ENCODE peak calls at places on chromosome 17, in six cellular contexts. X, S, T, U, Q and H are unnamed samples.

GRCh38 chr17:50164697-50164988 is 1.2 kb upstream of the SGCA start:
- DNase-seq in U (no peak), T (no peak), S (no peak), X (no peak), Q (no peak), H (no peak)

GRCh38 chr17:76121932-76122383 is 18.4 kb upstream of the EXOC7 start:
- DNase-seq in S (no peak), U (no peak), X (no peak), T (no peak), Q (no peak), H (no peak)

GRCh38 chr17:28057731-28058246 is 15.3 kb downstream of the NLK start:
- DNase-seq in X (peak), T (peak), S (no peak), Q (peak), U (no peak), H (peak)

GRCh38 chr17:22286337-22287041 is 594.2 kb downstream of the KCNJ18 start:
- DNase-seq in S (no peak), U (no peak), T (no peak), X (no peak), Q (no peak), H (no peak)

GRCh38 chr17:55478971-55479370 is 32.3 kb downstream of the SMIM36 start:
- DNase-seq in X (peak), S (no peak), U (no peak), T (no peak), Q (no peak), H (no peak)

GRCh38 chr17:40313660-40314556 is 4.9 kb downstream of the RARA start:
- DNase-seq in T (no peak), Q (no peak), S (no peak), U (no peak), X (no peak), H (peak)

GRCh38 chr17:61534414-61534813 is 56.6 kb downstream of the NACA2 start:
- DNase-seq in T (no peak), S (no peak), Q (no peak), U (no peak), X (no peak), H (no peak)

GRCh38 chr17:57747221-57748017 is 2.3 kb upstream of the CCDC182 start:
- DNase-seq in X (peak), U (peak), T (peak), Q (no peak), S (peak), H (peak)

GRCh38 chr17:61361084-61361483 is 38.6 kb upstream of the TBX2 start:
- DNase-seq in U (no peak), T (peak), S (no peak), X (peak), Q (no peak), H (no peak)

GRCh38 chr17:18974407-18975149 is 22.6 kb downstream of the SLC5A10 start:
- DNase-seq in S (no peak), U (no peak), Q (no peak), T (peak), X (no peak), H (no peak)

GRCh38 chr17:77322534-77323412 is 182.0 kb downstream of the SEC14L1 start:
- DNase-seq in Q (no peak), U (peak), T (peak), S (peak), X (peak), H (peak)

GRCh38 chr17:60091109-60091508 is 12.4 kb upstream of the HEATR6 start:
- DNase-seq in S (no peak), X (no peak), T (no peak), U (no peak), Q (no peak), H (no peak)

GRCh38 chr17:77373298-77374169 is 232.8 kb downstream of the SEC14L1 start:
- DNase-seq in S (peak), U (no peak), T (no peak), Q (no peak), X (no peak), H (no peak)

GRCh38 chr17:44466339-44466738 is 36.9 kb downstream of the GPATCH8 start:
- DNase-seq in T (no peak), U (no peak), X (no peak), Q (no peak), S (no peak), H (no peak)

GRCh38 chr17:57323391-57323790 is 67.1 kb downstream of the MSI2 start:
- DNase-seq in Q (no peak), U (no peak), X (no peak), S (no peak), T (no peak), H (no peak)

GRCh38 chr17:38705803-38706624 is 941 bp downstream of the MLLT6 start:
- DNase-seq in U (peak), Q (no peak), X (peak), S (no peak), T (no peak), H (peak)
- TF ChIP-seq BHLHE40 in U (no peak), Q (peak), X (no peak), S (no peak), T (no peak), H (no peak)

GRCh38 chr17:68909066-68909465 is 46.1 kb downstream of the ABCA8 start:
- DNase-seq in S (no peak), X (peak), Q (peak), U (no peak), T (peak), H (peak)
- TF ChIP-seq BHLHE40 in S (no peak), X (no peak), Q (no peak), U (no peak), T (peak), H (no peak)

GRCh38 chr17:46977348-46977747 is 1.7 kb downstream of the RPRML start:
- DNase-seq in U (peak), X (peak), S (peak), T (peak), Q (no peak), H (peak)

GRCh38 chr17:46978489-46979022 is 497 bp downstream of the RPRML start:
- DNase-seq in S (peak), T (no peak), Q (no peak), U (peak), X (no peak), H (peak)

GRCh38 chr17:46977750-46978488 is 1.1 kb downstream of the RPRML start:
- DNase-seq in Q (no peak), X (no peak), S (no peak), T (no peak), U (no peak), H (no peak)

GRCh38 chr17:46976626-46977270 is 2.3 kb downstream of the RPRML start:
- DNase-seq in S (peak), T (no peak), U (peak), X (no peak), Q (no peak), H (no peak)

DNA sequence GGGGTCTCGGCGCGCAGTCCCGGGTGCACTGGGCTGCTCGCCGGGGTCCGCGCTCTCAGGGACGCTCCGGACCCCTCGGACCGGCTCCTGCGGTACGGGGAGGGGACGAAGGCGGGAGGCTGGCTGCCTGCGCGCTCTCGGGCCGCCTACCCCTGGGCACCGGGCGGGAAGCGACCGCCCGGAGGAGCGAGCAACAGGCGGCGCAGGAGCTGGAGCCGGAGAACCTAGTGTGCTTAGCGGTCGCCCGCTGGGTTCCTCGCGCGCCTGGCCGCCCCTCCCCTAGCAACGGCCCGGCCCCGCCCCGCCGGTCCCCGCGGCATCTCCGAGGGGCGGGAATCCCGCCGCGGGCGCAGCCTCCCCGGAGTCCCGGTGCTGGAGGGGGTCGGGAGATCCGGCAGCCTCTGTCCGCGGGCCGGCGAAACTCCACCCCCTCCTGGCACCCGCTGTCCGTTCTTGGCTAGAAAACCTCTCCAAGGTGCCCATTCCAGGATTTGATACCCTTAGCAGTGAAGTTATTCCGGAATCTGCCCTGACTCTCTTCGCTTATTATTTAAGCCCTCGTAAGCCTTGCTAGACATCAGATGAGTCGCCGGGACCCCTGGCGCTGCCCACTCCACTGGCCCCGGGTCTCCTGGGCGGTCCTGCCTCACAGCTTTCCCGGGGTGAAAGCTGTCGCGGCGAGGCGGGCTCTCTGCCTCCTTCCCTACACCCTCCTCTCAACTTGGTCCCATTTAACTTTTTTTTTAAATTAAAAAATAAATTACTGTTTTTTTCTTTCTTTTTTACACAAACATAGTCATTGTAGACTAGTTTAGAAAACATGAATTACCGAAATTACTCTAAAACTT is at the start of gene RPRML:
- DNase-seq in X (no peak), T (no peak), U (peak), S (peak), Q (no peak), H (peak)
- TF ChIP-seq BHLHE40 in X (no peak), T (no peak), U (no peak), S (no peak), Q (no peak), H (no peak)

GRCh38 chr17:48634446-48635208 is 8.5 kb upstream of the HOXB9 start:
- DNase-seq in U (no peak), Q (no peak), T (no peak), X (no peak), S (no peak), H (no peak)

GRCh38 chr17:48633266-48633816 is 7.2 kb upstream of the HOXB9 start:
- DNase-seq in Q (no peak), T (no peak), S (no peak), X (no peak), U (no peak), H (no peak)

GRCh38 chr17:48637323-48638260 is 11.4 kb upstream of the HOXB9 start:
- DNase-seq in T (peak), Q (no peak), S (no peak), U (no peak), X (no peak), H (peak)

GRCh38 chr17:48639136-48639535 is 13.0 kb upstream of the HOXB9 start:
- DNase-seq in S (no peak), Q (no peak), T (no peak), U (peak), X (no peak), H (peak)

DNA sequence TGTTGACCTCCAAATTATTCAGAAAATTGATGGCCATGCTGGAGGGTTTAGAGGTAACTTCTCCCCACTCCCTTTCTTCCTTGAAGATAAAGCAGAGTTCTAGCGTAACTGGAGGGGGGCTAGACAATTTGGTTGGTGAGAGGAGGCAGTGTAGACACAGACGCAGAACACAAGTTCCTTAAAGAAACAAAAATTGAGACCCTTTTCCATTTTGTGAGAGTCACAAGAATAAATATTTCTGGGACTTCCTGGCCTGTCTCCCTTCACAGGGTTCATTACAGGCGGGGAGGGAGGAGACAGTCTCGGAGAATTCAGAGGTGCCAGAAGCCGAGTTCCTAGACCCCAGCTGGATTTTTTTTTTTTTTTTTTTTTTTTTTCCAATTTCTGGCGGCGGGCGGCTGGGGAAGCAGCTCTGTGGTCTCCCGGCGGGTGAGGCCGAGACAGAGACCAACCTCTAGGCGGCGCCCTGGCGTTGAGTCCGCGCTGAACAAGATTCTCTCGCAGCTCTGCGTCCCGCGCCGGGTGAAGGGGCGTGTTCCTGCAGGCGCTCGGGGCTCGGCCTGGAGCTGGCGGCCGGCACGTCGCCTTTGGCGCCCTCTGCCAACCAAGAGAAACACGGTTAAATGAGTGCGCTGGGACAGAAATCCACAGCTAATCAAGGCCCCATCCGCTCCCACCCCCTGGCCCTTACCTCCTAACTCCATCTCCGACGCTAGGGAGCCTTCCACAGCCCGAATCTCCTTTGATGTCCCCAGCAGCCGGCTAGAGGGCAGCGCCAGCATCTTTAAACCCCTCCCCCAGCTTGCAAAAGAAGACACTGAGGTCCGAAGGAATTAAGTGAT is 10.2 kb upstream of the HOXB9 start:
- DNase-seq in S (peak), Q (no peak), T (peak), X (peak), U (peak), H (peak)
- TF ChIP-seq BHLHE40 in S (no peak), Q (no peak), T (no peak), X (no peak), U (peak), H (no peak)

DNA sequence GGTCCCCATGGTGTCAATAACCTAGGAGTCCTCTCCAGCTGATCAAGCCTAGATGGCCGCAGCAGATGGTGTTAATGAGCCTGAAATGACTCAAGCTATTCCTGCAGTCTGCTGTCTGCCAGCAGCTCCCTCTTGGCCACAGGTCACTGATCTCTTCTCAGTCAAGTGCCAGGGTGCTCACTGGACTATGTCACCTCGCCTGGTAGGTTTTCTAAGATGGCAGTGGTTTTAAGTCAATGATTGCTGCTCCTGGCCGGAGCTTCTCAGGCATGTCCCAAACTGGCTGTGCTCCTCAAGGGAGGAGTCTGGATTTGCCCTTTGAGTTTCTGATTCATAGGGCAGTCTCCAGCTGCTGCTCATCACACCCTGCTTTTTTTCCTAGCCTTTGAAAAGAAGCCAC is 58.6 kb upstream of the SHISA6 start:
- DNase-seq in S (no peak), Q (no peak), X (no peak), T (no peak), U (no peak), H (no peak)
- TF ChIP-seq BHLHE40 in S (no peak), Q (no peak), X (no peak), T (no peak), U (no peak), H (no peak)

GRCh38 chr17:48799069-48799710 is 17.8 kb downstream of the TTLL6 start:
- DNase-seq in T (no peak), U (no peak), Q (no peak), S (no peak), X (peak), H (no peak)

GRCh38 chr17:48800626-48801217 is 16.3 kb downstream of the TTLL6 start:
- DNase-seq in S (no peak), X (no peak), T (no peak), U (no peak), Q (no peak), H (no peak)

GRCh38 chr17:48809182-48809581 is 7.8 kb downstream of the TTLL6 start:
- DNase-seq in Q (no peak), S (no peak), T (no peak), U (no peak), X (no peak), H (no peak)

DNA sequence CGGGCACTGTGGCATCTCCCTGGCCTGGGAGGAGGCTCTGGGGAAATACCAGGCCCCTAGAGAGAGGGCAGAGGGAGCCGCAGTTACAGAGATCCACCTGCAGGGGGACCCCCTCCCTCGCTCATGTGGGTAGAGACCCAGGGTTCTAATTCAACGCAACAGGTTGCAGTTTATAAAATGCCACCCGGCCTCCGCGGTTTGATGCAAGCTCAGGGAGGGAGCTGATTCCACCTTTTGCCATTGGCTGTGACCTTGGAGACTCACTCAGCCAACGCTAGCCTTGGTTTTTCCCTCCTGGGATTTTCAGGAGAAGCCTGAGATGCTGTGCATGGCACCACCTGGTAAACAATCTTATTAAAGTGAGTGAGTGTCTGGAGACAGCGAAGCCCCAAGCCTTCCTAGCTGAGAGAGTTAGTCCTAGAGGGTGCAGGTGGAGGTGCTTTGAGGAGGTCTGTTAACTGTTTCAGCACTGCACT is 12.1 kb downstream of the TTLL6 start:
- DNase-seq in U (peak), Q (no peak), S (peak), T (peak), X (peak), H (peak)
- TF ChIP-seq BHLHE40 in U (no peak), Q (no peak), S (no peak), T (no peak), X (no peak), H (no peak)

DNA sequence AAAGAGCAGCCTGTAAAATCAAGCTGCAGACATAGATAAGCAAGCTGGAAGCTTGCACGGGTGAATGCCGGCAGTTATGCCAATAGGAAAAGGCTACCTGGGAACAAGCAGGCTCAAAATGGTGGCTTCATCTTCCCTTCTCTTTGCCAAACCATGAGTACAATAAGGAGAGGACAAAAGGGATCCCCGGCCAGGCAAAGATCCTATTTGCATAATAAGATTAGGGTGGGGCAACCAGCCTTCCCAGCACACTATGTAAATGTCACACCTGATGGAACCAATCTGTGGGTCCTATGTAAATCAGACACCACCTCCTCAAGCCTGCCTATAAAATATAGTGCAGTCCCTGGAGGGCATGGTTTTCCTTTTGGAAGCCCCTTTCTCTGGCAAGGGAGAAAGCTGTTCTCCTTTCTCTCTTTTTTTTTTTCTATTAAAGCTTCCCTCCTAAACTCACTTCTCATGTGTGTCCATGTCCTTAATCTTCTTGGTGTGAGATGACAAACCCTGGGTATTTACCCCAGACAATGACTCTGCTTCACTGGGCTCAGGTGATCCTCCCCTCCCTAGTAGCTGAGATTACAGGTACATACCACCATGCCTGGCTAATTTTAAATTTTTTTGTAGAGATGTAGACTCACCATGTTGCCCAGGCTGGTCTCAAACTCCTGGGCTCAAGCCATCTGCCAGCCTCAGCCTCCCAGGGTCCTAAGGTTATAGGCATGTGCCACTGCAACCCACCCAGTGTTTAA is 44.2 kb downstream of the PSMD12 start:
- DNase-seq in S (no peak), U (no peak), Q (no peak), T (no peak), X (no peak), H (no peak)
- TF ChIP-seq BHLHE40 in S (no peak), U (no peak), Q (no peak), T (no peak), X (no peak), H (no peak)

DNA sequence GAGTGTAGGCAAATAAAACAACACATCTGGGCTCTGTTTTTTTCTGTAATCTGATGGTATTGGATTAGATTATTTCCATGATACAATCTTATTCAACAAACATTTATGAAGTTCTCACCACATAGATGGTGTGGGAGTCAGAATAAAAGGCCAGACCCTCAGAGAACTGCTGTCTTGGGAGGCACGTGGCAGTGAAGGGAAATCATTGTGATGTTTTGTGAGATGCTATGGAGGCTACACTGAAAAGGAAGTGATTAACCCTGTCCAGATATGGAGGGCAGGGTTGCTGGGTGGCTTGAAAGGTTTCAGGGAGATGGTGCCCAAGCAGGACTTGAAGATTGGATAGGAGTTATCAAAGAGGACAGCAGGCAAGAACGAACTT is 35.6 kb downstream of the DHRS7B start:
- DNase-seq in Q (no peak), U (no peak), S (no peak), T (no peak), X (no peak), H (no peak)
- TF ChIP-seq BHLHE40 in Q (no peak), U (no peak), S (no peak), T (no peak), X (no peak), H (no peak)

GRCh38 chr17:74089869-74090464 is 113.5 kb upstream of the RPL38 start:
- DNase-seq in Q (peak), X (peak), U (peak), S (peak), T (no peak), H (peak)

GRCh38 chr17:74098378-74099024 is 105.0 kb upstream of the RPL38 start:
- DNase-seq in X (no peak), T (no peak), U (no peak), Q (no peak), S (no peak), H (no peak)

GRCh38 chr17:74096456-74096855 is 107.0 kb upstream of the RPL38 start:
- DNase-seq in X (no peak), T (no peak), U (no peak), S (no peak), Q (no peak), H (no peak)

GRCh38 chr17:74097461-74098131 is 105.9 kb upstream of the RPL38 start:
- DNase-seq in T (no peak), S (no peak), Q (no peak), U (no peak), X (no peak), H (no peak)

GRCh38 chr17:74094651-74095050 is 108.8 kb upstream of the RPL38 start:
- DNase-seq in U (no peak), S (no peak), Q (no peak), X (no peak), T (no peak), H (no peak)
- TF ChIP-seq BHLHE40 in U (no peak), S (no peak), Q (no peak), X (no peak), T (no peak), H (no peak)